ENCODE peak calls at places on chromosomes 4 and X, in eight cellular contexts. G, K, L, X, R, E, J and T are unnamed samples.

GRCh38 chr4:165873298-165874071 is 448 bp downstream of the TLL1 start:
- DNase-seq in X (peak), E (peak), G (no peak), K (peak), J (peak), R (peak), L (peak), T (peak)

GRCh38 chrX:40867352-40867751 is 132.0 kb upstream of the MED14 start:
- DNase-seq in X (no peak), L (peak), J (peak), E (peak), G (no peak), R (no peak), K (peak), T (no peak)

GRCh38 chr4:156999175-156999517 is 27.5 kb upstream of the PDGFC start:
- DNase-seq in G (peak), R (no peak), E (no peak), J (peak), K (peak), L (peak), X (peak), T (no peak)

GRCh38 chr4:131644619-131645018 is 1504.5 kb upstream of the PCDH10 start:
- DNase-seq in J (peak), G (peak), X (no peak), K (peak), R (no peak), L (peak), E (no peak), T (no peak)

GRCh38 chrX:41559662-41560061 is 112.5 kb downstream of the NYX start:
- DNase-seq in E (peak), J (peak), X (no peak), R (no peak), K (no peak), L (peak), G (peak), T (no peak)

GRCh38 chr4:153205757-153206156 is 1.5 kb downstream of the TRIM2 start:
- DNase-seq in R (no peak), J (peak), G (no peak), L (no peak), X (peak), E (no peak), K (peak), T (no peak)

GRCh38 chr4:95106408-95106928 is 348.7 kb downstream of the BMPR1B start:
- DNase-seq in X (no peak), R (no peak), E (no peak), J (peak), K (no peak), L (peak), G (no peak), T (no peak)

GRCh38 chr4:1989533-1990347 is 19.0 kb downstream of the NELFA start:
- DNase-seq in R (no peak), E (no peak), K (no peak), X (peak), J (no peak), L (no peak), G (no peak), T (no peak)

GRCh38 chr4:106803107-106803506 is 233.0 kb downstream of the DKK2 start:
- DNase-seq in X (no peak), E (no peak), R (no peak), G (no peak), J (no peak), K (no peak), L (peak), T (no peak)

GRCh38 chr4:34108456-34108855 is 2135.9 kb downstream of the ARAP2 start:
- DNase-seq in J (no peak), E (no peak), L (peak), R (no peak), G (peak), K (no peak), X (no peak), T (no peak)

GRCh38 chrX:145178268-145178667 is 69.0 kb upstream of the SPANXN1 start:
- DNase-seq in J (no peak), X (no peak), E (no peak), G (no peak), K (no peak), R (no peak), L (no peak), T (no peak)

GRCh38 chr4:137694138-137694537 is 161.8 kb upstream of the PCDH18 start:
- DNase-seq in K (no peak), R (no peak), X (no peak), E (no peak), J (no peak), G (no peak), L (peak), T (peak)

GRCh38 chr4:1243451-1244080 is 5.4 kb downstream of the CTBP1 start:
- DNase-seq in J (no peak), L (no peak), G (no peak), X (no peak), R (peak), K (no peak), E (no peak), T (no peak)

GRCh38 chr4:48196758-48197504 is 62.9 kb upstream of the TXK start:
- DNase-seq in K (no peak), E (no peak), L (no peak), J (no peak), G (no peak), R (no peak), X (no peak), T (no peak)
- H3K4me3 ChIP-seq in K (no peak), E (no peak), L (no peak), J (no peak), G (no peak), R (no peak), X (no peak), T (no peak)

DNA sequence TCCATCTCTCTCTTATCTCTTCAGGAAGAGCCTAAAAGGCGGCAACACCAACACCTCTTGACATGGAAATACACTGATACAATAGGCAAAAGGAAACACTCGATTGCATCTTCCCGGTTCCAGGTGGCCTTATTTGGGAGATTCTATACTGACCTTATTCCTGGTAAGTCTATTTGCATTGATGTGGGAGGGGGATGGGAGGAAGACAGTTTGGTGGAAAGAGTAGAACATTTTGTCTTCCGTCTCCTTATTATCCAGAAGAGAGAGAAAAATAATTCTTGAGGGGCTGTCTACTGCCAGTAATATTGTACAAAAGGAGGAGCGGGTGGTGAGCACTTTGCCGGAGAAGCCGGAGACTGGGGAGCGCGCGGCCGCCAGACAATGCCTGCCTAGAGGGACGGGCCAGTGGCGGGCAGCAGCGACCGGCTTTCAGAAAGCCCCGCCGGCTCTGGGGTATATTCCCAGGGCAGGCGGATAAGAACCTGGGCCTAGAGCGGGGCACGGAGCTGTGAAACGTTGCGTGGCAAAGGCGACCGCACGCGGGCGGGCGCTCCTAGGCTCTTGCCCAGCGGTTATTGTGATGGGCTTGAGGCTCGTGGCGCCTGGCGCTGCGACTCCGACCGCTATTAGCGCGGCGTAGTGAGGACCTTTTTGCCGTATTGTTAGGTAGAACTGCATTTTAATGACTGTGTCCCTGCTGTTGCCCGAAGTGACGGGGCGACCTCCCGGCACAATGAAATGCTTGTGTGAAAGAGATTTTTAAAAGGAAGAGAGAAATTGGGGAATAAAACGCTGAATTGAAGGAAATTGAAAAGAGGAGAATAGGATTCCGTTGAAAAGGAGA is 520 bp downstream of the PRDM8 start:
- DNase-seq in G (no peak), L (no peak), J (peak), X (no peak), E (no peak), K (no peak), R (peak), T (no peak)
- H3K4me3 ChIP-seq in G (peak), L (peak), J (peak), X (peak), E (peak), K (no peak), R (no peak), T (peak)

DNA sequence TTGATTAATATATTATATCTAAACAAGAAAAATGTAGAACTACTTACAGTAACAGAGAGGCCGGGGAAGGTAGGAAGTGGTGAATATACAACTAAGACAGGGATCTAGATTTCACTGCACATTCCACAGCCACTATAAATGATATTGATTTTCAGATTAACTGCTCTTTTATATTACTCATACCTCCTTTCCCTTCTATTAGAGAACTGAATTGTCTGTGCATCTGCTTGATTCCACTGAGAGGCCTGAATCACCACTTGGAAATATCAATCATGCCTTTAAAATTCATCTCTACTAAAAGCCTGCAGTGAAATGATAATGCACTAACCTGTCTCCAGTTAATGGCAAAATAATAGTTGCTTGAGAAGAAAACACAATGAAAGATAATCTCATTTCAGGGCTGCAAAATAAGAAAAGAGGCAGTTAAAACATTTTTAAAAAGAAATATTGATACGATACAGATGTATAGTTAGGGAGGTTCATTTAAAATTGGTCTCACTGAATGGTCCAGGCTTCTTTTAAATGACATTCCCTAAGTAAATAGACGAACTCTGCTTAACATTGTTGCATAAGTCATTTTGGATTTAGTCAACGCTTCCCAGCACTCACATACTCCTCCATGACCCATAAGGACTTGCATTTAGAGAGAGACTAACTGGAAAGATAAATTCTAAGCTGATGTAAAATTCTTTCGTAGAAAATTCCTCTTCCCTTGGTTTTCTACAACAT is 3.8 kb downstream of the ANTXR2 start:
- DNase-seq in J (no peak), G (no peak), X (no peak), R (no peak), L (peak), K (no peak), E (no peak), T (no peak)
- H3K4me3 ChIP-seq in J (no peak), G (no peak), X (no peak), R (no peak), L (peak), K (no peak), E (no peak), T (no peak)

GRCh38 chrX:132041016-132041415 is 17.9 kb downstream of the STK26 start:
- DNase-seq in L (no peak), R (no peak), K (peak), X (no peak), G (peak), J (peak), E (no peak), T (no peak)
- H3K4me3 ChIP-seq in L (no peak), R (no peak), K (no peak), X (no peak), G (no peak), J (no peak), E (no peak), T (no peak)

GRCh38 chr4:48126621-48127020 is 7.4 kb downstream of the TXK start:
- DNase-seq in J (no peak), X (no peak), L (no peak), K (no peak), R (no peak), G (no peak), E (no peak), T (no peak)
- H3K4me3 ChIP-seq in J (no peak), X (no peak), L (no peak), K (no peak), R (no peak), G (no peak), E (no peak), T (no peak)

GRCh38 chr4:87823741-87824140 is 9.0 kb upstream of the MEPE start:
- DNase-seq in X (no peak), J (no peak), E (no peak), L (no peak), G (no peak), K (no peak), R (no peak), T (no peak)
- H3K4me3 ChIP-seq in X (no peak), J (no peak), E (no peak), L (no peak), G (no peak), K (no peak), R (no peak), T (no peak)